ENCODE peak calls at places on chromosomes 11 and 22, in eight cellular contexts. Q, G, R, Y, I, W, H and U are unnamed samples.
A peak's percentile ranks its signal among the peaks of the same experiment; 100 is the strongest.

GRCh38 chr11:2886191-2886894 is 768 bp upstream of the CDKN1C start:
- DNase-seq in Q (peak; percentile 35), G (no peak), R (no peak), Y (peak; percentile 71), I (peak; percentile 84), W (no peak), H (no peak), U (no peak)

GRCh38 chr11:67372993-67373915 is at the start of gene CLCF1:
- DNase-seq in Q (peak; percentile 40), G (peak; percentile 58), R (peak; percentile 80), Y (peak; percentile 65), I (peak; percentile 95), W (peak; percentile 75), H (peak; percentile 84), U (no peak)

GRCh38 chr11:108498046-108498815 is at the start of gene POGLUT3:
- DNase-seq in Q (no peak), G (peak; percentile 62), R (peak; percentile 17), Y (peak; percentile 55), I (peak; percentile 90), W (peak; percentile 45), H (peak; percentile 25), U (no peak)

GRCh38 chr11:56740107-56740506 is 8.4 kb downstream of the OR9G4 start:
- DNase-seq in Q (no peak), G (no peak), R (no peak), Y (no peak), I (no peak), W (no peak), H (no peak), U (no peak)

GRCh38 chr11:132649277-132649676 is 883.0 kb downstream of the OPCML start:
- DNase-seq in Q (no peak), G (no peak), R (no peak), Y (no peak), I (no peak), W (no peak), H (no peak), U (no peak)

GRCh38 chr11:30424336-30424735 is 101.4 kb downstream of the ARL14EP start:
- DNase-seq in Q (no peak), G (no peak), R (no peak), Y (no peak), I (no peak), W (no peak), H (no peak), U (no peak)

GRCh38 chr11:80724366-80724765 is 1283.5 kb upstream of the TENM4 start:
- DNase-seq in Q (no peak), G (no peak), R (no peak), Y (no peak), I (no peak), W (no peak), H (no peak), U (no peak)

GRCh38 chr11:72816404-72816990 is 2.3 kb downstream of the ATG16L2 start:
- DNase-seq in Q (no peak), G (no peak), R (no peak), Y (no peak), I (peak; percentile 36), W (no peak), H (no peak), U (no peak)

GRCh38 chr22:37243402-37244113 is 511 bp downstream of the RAC2 start:
- DNase-seq in Q (no peak), G (no peak), R (no peak), Y (no peak), I (no peak), W (no peak), H (no peak), U (no peak)

GRCh38 chr22:44195189-44195871 is 14.6 kb downstream of the PARVG start:
- DNase-seq in Q (no peak), G (no peak), R (no peak), Y (no peak), I (no peak), W (no peak), H (no peak), U (no peak)

GRCh38 chr11:31437742-31438435 is 68.2 kb downstream of the DNAJC24 start:
- DNase-seq in Q (no peak), G (no peak), R (peak; percentile 47), Y (no peak), I (no peak), W (no peak), H (no peak), U (peak; percentile 44)

GRCh38 chr22:38485783-38486182 is 17.9 kb downstream of the KDELR3 start:
- DNase-seq in Q (no peak), G (no peak), R (no peak), Y (no peak), I (no peak), W (no peak), H (no peak), U (no peak)

GRCh38 chr11:110582728-110583432 is 129.4 kb downstream of the ARHGAP20 start:
- DNase-seq in Q (no peak), G (no peak), R (no peak), Y (no peak), I (no peak), W (no peak), H (no peak), U (no peak)

GRCh38 chr22:36764641-36765040 is 11.3 kb downstream of the IFT27 start:
- DNase-seq in Q (no peak), G (no peak), R (no peak), Y (no peak), I (no peak), W (no peak), H (no peak), U (no peak)

GRCh38 chr22:47061226-47061625 is 298.8 kb downstream of the TBC1D22A start:
- DNase-seq in Q (no peak), G (no peak), R (no peak), Y (no peak), I (no peak), W (no peak), H (no peak), U (no peak)

GRCh38 chr11:11620966-11621880 is 582 bp downstream of the GALNT18 start:
- DNase-seq in Q (no peak), G (peak; percentile 14), R (no peak), Y (peak; percentile 40), I (peak; percentile 67), W (peak; percentile 39), H (no peak), U (peak; percentile 50)
- H3K27me3 ChIP-seq in Q (no peaks in the 10 kb centered on the region), G (no peaks in the 10 kb centered on the region), R (peaks cover 21% of the 10 kb centered on the region), Y (no peaks in the 10 kb centered on the region), I (peaks cover 44% of the 10 kb centered on the region), W (no peaks in the 10 kb centered on the region), H (peaks cover 9% of the 10 kb centered on the region), U (no peaks in the 10 kb centered on the region)

DNA sequence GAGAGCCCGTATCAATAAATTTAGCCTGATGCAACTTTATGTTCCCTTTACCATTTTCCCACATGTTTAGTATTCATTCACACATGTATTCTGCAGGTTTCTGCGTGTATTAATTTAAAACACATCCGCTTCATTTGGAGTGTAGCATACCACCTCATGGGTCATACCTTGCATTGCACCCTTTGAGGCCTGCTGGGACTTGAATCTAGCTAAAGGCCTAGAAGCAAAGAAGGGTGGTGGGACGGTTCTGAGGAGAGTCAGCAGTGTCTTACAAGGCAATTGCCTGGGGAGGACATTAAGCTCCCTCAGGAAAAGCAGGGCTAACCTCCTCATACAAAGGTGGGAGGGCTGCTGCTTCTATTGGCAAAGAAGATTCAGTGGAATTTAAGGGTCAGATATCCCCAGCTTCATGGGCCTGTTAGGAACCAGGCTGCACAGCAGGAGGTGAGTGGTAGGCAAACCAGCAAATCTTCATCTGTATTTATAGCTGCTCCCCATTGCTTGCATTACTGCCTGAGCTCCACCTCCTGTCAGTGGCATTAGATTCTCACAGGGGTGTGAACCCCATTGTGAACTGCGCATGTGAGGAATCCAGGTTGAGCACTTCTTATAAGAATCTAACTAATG is 15.9 kb upstream of the SNX19 start:
- DNase-seq in Q (no peak), G (no peak), R (no peak), Y (no peak), I (no peak), W (no peak), H (no peak), U (peak; percentile 55)
- H3K27me3 ChIP-seq in Q (no peaks in the 10 kb centered on the region), G (no peaks in the 10 kb centered on the region), R (no peaks in the 10 kb centered on the region), Y (no peaks in the 10 kb centered on the region), I (no peaks in the 10 kb centered on the region), W (no peaks in the 10 kb centered on the region), H (no peaks in the 10 kb centered on the region), U (no peaks in the 10 kb centered on the region)

GRCh38 chr11:13486926-13487660 is 8.7 kb downstream of the PTH start:
- DNase-seq in Q (no peak), G (no peak), R (peak; percentile 13), Y (peak; percentile 49), I (peak; percentile 72), W (peak; percentile 79), H (peak; percentile 28), U (peak; percentile 9)

GRCh38 chr11:13487661-13488030 is 8.2 kb downstream of the PTH start:
- DNase-seq in Q (no peak), G (no peak), R (peak; percentile 11), Y (peak; percentile 3), I (peak; percentile 70), W (no peak), H (no peak), U (peak; percentile 18)
- H3K27me3 ChIP-seq in Q (no peaks in the 10 kb centered on the region), G (peaks cover 2% of the 10 kb centered on the region), R (no peaks in the 10 kb centered on the region), Y (no peaks in the 10 kb centered on the region), I (no peaks in the 10 kb centered on the region), W (no peaks in the 10 kb centered on the region), H (no peaks in the 10 kb centered on the region), U (peaks cover 22% of the 10 kb centered on the region)

GRCh38 chr11:44335052-44335894 is 25.3 kb upstream of the ALX4 start:
- DNase-seq in Q (no peak), G (no peak), R (no peak), Y (no peak), I (no peak), W (no peak), H (no peak), U (no peak)
- H3K27me3 ChIP-seq in Q (no peaks in the 10 kb centered on the region), G (peaks cover 46% of the 10 kb centered on the region), R (peaks cover 82% of the 10 kb centered on the region), Y (no peaks in the 10 kb centered on the region), I (peaks cover 59% of the 10 kb centered on the region), W (peaks cover 4% of the 10 kb centered on the region), H (no peaks in the 10 kb centered on the region), U (peaks cover 96% of the 10 kb centered on the region)

DNA sequence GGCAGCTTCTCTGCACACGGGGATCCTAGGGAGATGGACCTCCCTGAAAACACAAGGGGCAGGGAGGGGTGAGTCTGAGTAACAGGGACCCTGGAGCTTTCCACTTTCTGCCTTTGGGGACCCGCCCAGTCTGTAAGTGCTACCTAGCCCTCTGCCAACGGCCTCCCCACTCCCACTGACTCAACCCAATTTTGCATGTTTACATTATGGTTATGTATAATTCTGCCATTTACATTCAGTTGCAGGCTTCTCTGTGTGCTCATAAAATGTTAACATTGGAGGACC is 105.9 kb downstream of the DSCAML1 start:
- DNase-seq in Q (no peak), G (no peak), R (no peak), Y (no peak), I (peak; percentile 16), W (no peak), H (no peak), U (no peak)
- H3K27me3 ChIP-seq in Q (no peaks in the 10 kb centered on the region), G (peaks cover 6% of the 10 kb centered on the region), R (no peaks in the 10 kb centered on the region), Y (no peaks in the 10 kb centered on the region), I (no peaks in the 10 kb centered on the region), W (no peaks in the 10 kb centered on the region), H (no peaks in the 10 kb centered on the region), U (peaks cover 21% of the 10 kb centered on the region)

GRCh38 chr11:119771210-119771770 is 42.3 kb upstream of the NECTIN1 start:
- DNase-seq in Q (no peak), G (no peak), R (no peak), Y (no peak), I (no peak), W (no peak), H (no peak), U (no peak)
- H3K27me3 ChIP-seq in Q (no peaks in the 10 kb centered on the region), G (peaks cover 4% of the 10 kb centered on the region), R (no peaks in the 10 kb centered on the region), Y (no peaks in the 10 kb centered on the region), I (no peaks in the 10 kb centered on the region), W (no peaks in the 10 kb centered on the region), H (no peaks in the 10 kb centered on the region), U (peaks cover 26% of the 10 kb centered on the region)

GRCh38 chr11:68770781-68771180 is 19.5 kb upstream of the TESMIN start:
- DNase-seq in Q (no peak), G (no peak), R (no peak), Y (no peak), I (no peak), W (no peak), H (no peak), U (no peak)
- H3K27me3 ChIP-seq in Q (no peaks in the 10 kb centered on the region), G (no peaks in the 10 kb centered on the region), R (no peaks in the 10 kb centered on the region), Y (no peaks in the 10 kb centered on the region), I (no peaks in the 10 kb centered on the region), W (no peaks in the 10 kb centered on the region), H (no peaks in the 10 kb centered on the region), U (no peaks in the 10 kb centered on the region)